ENCODE peak calls at places on chromosomes 12 and 14, in eight cellular contexts. One of them, this sample, is unnamed.

GRCh38 chr14:88895116-88895515 is 70.7 kb downstream of the TTC8 start:
- DNase-seq in cerebellum: no peak
- DNase-seq in amniotic epithelial cell: peak; percentile 83
- DNase-seq in HTR-8/SVneo: no peak
- DNase-seq in mesenteric fat pad: no peak
- DNase-seq in left cardiac atrium: no peak
- DNase-seq in D341Med: no peak
- DNase-seq in dermis blood vessel endothelial cell: no peak
- DNase-seq in this sample: no peak

GRCh38 chr14:45177081-45177480 is 41.4 kb downstream of the FANCM start:
- DNase-seq in cerebellum: no peak
- DNase-seq in amniotic epithelial cell: peak; percentile 97
- DNase-seq in HTR-8/SVneo: peak; percentile 42
- DNase-seq in mesenteric fat pad: no peak
- DNase-seq in left cardiac atrium: no peak
- DNase-seq in D341Med: no peak
- DNase-seq in dermis blood vessel endothelial cell: no peak
- DNase-seq in this sample: peak; percentile 38

GRCh38 chr14:94143711-94144110 is 14.3 kb upstream of the IFI27L2 start:
- DNase-seq in cerebellum: no peak
- DNase-seq in amniotic epithelial cell: no peak
- DNase-seq in HTR-8/SVneo: no peak
- DNase-seq in mesenteric fat pad: no peak
- DNase-seq in left cardiac atrium: no peak
- DNase-seq in D341Med: no peak
- DNase-seq in dermis blood vessel endothelial cell: no peak
- DNase-seq in this sample: no peak

GRCh38 chr14:70698288-70698687 is 56.6 kb downstream of the TTC9 start:
- DNase-seq in cerebellum: no peak
- DNase-seq in amniotic epithelial cell: peak; percentile 15
- DNase-seq in HTR-8/SVneo: no peak
- DNase-seq in mesenteric fat pad: no peak
- DNase-seq in left cardiac atrium: peak; percentile 34
- DNase-seq in D341Med: no peak
- DNase-seq in dermis blood vessel endothelial cell: peak; percentile 6
- DNase-seq in this sample: no peak

GRCh38 chr14:21711360-21711961 is 37.8 kb upstream of the OR4E1 start:
- DNase-seq in cerebellum: peak; percentile 17
- DNase-seq in amniotic epithelial cell: peak; percentile 59
- DNase-seq in HTR-8/SVneo: peak; percentile 25
- DNase-seq in mesenteric fat pad: no peak
- DNase-seq in left cardiac atrium: no peak
- DNase-seq in D341Med: peak; percentile 50
- DNase-seq in dermis blood vessel endothelial cell: peak; percentile 71
- DNase-seq in this sample: peak; percentile 68

GRCh38 chr12:50621435-50622304 is 116.9 kb downstream of the DIP2B start:
- DNase-seq in cerebellum: no peak
- DNase-seq in amniotic epithelial cell: no peak
- DNase-seq in HTR-8/SVneo: no peak
- DNase-seq in mesenteric fat pad: no peak
- DNase-seq in left cardiac atrium: no peak
- DNase-seq in D341Med: no peak
- DNase-seq in dermis blood vessel endothelial cell: no peak
- DNase-seq in this sample: no peak

GRCh38 chr12:49349266-49349665 is 2.6 kb downstream of the DNAJC22 start:
- DNase-seq in cerebellum: no peak
- DNase-seq in amniotic epithelial cell: no peak
- DNase-seq in HTR-8/SVneo: no peak
- DNase-seq in mesenteric fat pad: peak; percentile 76
- DNase-seq in left cardiac atrium: no peak
- DNase-seq in D341Med: no peak
- DNase-seq in dermis blood vessel endothelial cell: no peak
- DNase-seq in this sample: no peak

GRCh38 chr12:119068129-119068856 is 87.0 kb downstream of the SRRM4 start:
- DNase-seq in cerebellum: peak; percentile 31
- DNase-seq in amniotic epithelial cell: no peak
- DNase-seq in HTR-8/SVneo: no peak
- DNase-seq in mesenteric fat pad: no peak
- DNase-seq in left cardiac atrium: peak; percentile 26
- DNase-seq in D341Med: no peak
- DNase-seq in dermis blood vessel endothelial cell: no peak
- DNase-seq in this sample: no peak

GRCh38 chr14:101820283-101820798 is 58.8 kb downstream of the PPP2R5C start:
- DNase-seq in cerebellum: no peak
- DNase-seq in amniotic epithelial cell: no peak
- DNase-seq in HTR-8/SVneo: no peak
- DNase-seq in mesenteric fat pad: no peak
- DNase-seq in left cardiac atrium: no peak
- DNase-seq in D341Med: no peak
- DNase-seq in dermis blood vessel endothelial cell: no peak
- DNase-seq in this sample: no peak

GRCh38 chr12:52614381-52615207 is 3.8 kb downstream of the KRT73 start:
- DNase-seq in cerebellum: no peak
- DNase-seq in amniotic epithelial cell: no peak
- DNase-seq in HTR-8/SVneo: no peak
- DNase-seq in mesenteric fat pad: no peak
- DNase-seq in left cardiac atrium: no peak
- DNase-seq in D341Med: peak; percentile 13
- DNase-seq in dermis blood vessel endothelial cell: no peak
- DNase-seq in this sample: no peak

GRCh38 chr14:101733211-101733610 is 28.3 kb upstream of the PPP2R5C start:
- DNase-seq in cerebellum: no peak
- DNase-seq in amniotic epithelial cell: peak; percentile 63
- DNase-seq in HTR-8/SVneo: no peak
- DNase-seq in mesenteric fat pad: no peak
- DNase-seq in left cardiac atrium: no peak
- DNase-seq in D341Med: no peak
- DNase-seq in dermis blood vessel endothelial cell: peak; percentile 21
- DNase-seq in this sample: peak; percentile 65

GRCh38 chr14:100096656-100097055 is 31.4 kb downstream of the EVL start:
- DNase-seq in cerebellum: no peak
- DNase-seq in amniotic epithelial cell: peak; percentile 90
- DNase-seq in HTR-8/SVneo: no peak
- DNase-seq in mesenteric fat pad: no peak
- DNase-seq in left cardiac atrium: no peak
- DNase-seq in D341Med: no peak
- DNase-seq in dermis blood vessel endothelial cell: no peak
- DNase-seq in this sample: no peak

GRCh38 chr12:121799842-121800693 is 3.7 kb upstream of the SETD1B start:
- DNase-seq in cerebellum: no peak
- DNase-seq in amniotic epithelial cell: peak; percentile 86
- DNase-seq in HTR-8/SVneo: peak; percentile 73
- DNase-seq in mesenteric fat pad: peak; percentile 97
- DNase-seq in left cardiac atrium: peak; percentile 95
- DNase-seq in D341Med: peak; percentile 74
- DNase-seq in dermis blood vessel endothelial cell: peak; percentile 79
- DNase-seq in this sample: peak; percentile 88

GRCh38 chr14:50045837-50046236 is 70.5 kb downstream of the VCPKMT start:
- DNase-seq in cerebellum: no peak
- DNase-seq in amniotic epithelial cell: no peak
- DNase-seq in HTR-8/SVneo: no peak
- DNase-seq in mesenteric fat pad: no peak
- DNase-seq in left cardiac atrium: no peak
- DNase-seq in D341Med: no peak
- DNase-seq in dermis blood vessel endothelial cell: no peak
- DNase-seq in this sample: no peak

GRCh38 chr12:75738486-75738885 is 227.1 kb upstream of the KRR1 start:
- DNase-seq in cerebellum: no peak
- DNase-seq in amniotic epithelial cell: peak; percentile 50
- DNase-seq in HTR-8/SVneo: no peak
- DNase-seq in mesenteric fat pad: no peak
- DNase-seq in left cardiac atrium: no peak
- DNase-seq in D341Med: no peak
- DNase-seq in dermis blood vessel endothelial cell: no peak
- DNase-seq in this sample: no peak

GRCh38 chr12:11631288-11631687 is 18.2 kb upstream of the ETV6 start:
- DNase-seq in cerebellum: no peak
- DNase-seq in amniotic epithelial cell: no peak
- DNase-seq in HTR-8/SVneo: no peak
- DNase-seq in mesenteric fat pad: no peak
- DNase-seq in left cardiac atrium: no peak
- DNase-seq in D341Med: no peak
- DNase-seq in dermis blood vessel endothelial cell: no peak
- DNase-seq in this sample: no peak

GRCh38 chr14:65192686-65193085 is 90.4 kb upstream of the MAX start:
- DNase-seq in cerebellum: no peak
- DNase-seq in amniotic epithelial cell: no peak
- DNase-seq in HTR-8/SVneo: no peak
- DNase-seq in mesenteric fat pad: no peak
- DNase-seq in left cardiac atrium: no peak
- DNase-seq in D341Med: no peak
- DNase-seq in dermis blood vessel endothelial cell: no peak
- DNase-seq in this sample: no peak

GRCh38 chr14:50452979-50453705 is 56.5 kb upstream of the CDKL1 start:
- DNase-seq in cerebellum: no peak
- DNase-seq in amniotic epithelial cell: peak; percentile 90
- DNase-seq in HTR-8/SVneo: no peak
- DNase-seq in mesenteric fat pad: no peak
- DNase-seq in left cardiac atrium: no peak
- DNase-seq in D341Med: no peak
- DNase-seq in dermis blood vessel endothelial cell: peak; percentile 50
- DNase-seq in this sample: peak; percentile 86

GRCh38 chr12:65464930-65465329 is 186.4 kb downstream of the MSRB3 start:
- DNase-seq in cerebellum: no peak
- DNase-seq in amniotic epithelial cell: peak; percentile 84
- DNase-seq in HTR-8/SVneo: peak; percentile 10
- DNase-seq in mesenteric fat pad: no peak
- DNase-seq in left cardiac atrium: no peak
- DNase-seq in D341Med: no peak
- DNase-seq in dermis blood vessel endothelial cell: peak; percentile 15
- DNase-seq in this sample: no peak

GRCh38 chr12:5807538-5808219 is 137.4 kb downstream of the ANO2 start:
- DNase-seq in cerebellum: no peak
- DNase-seq in amniotic epithelial cell: no peak
- DNase-seq in HTR-8/SVneo: no peak
- DNase-seq in mesenteric fat pad: no peak
- DNase-seq in left cardiac atrium: no peak
- DNase-seq in D341Med: no peak
- DNase-seq in dermis blood vessel endothelial cell: no peak
- DNase-seq in this sample: no peak

GRCh38 chr14:79658224-79658623 is 553.1 kb downstream of the DIO2 start:
- DNase-seq in cerebellum: no peak
- DNase-seq in amniotic epithelial cell: no peak
- DNase-seq in HTR-8/SVneo: no peak
- DNase-seq in mesenteric fat pad: no peak
- DNase-seq in left cardiac atrium: no peak
- DNase-seq in D341Med: no peak
- DNase-seq in dermis blood vessel endothelial cell: no peak
- DNase-seq in this sample: no peak

GRCh38 chr14:99454246-99454645 is 26.4 kb downstream of the SETD3 start:
- DNase-seq in cerebellum: no peak
- DNase-seq in amniotic epithelial cell: no peak
- DNase-seq in HTR-8/SVneo: no peak
- DNase-seq in mesenteric fat pad: no peak
- DNase-seq in left cardiac atrium: no peak
- DNase-seq in D341Med: no peak
- DNase-seq in dermis blood vessel endothelial cell: no peak
- DNase-seq in this sample: no peak

GRCh38 chr12:12467701-12468218 is 94.9 kb downstream of the DUSP16 start:
- DNase-seq in cerebellum: peak; percentile 11
- DNase-seq in amniotic epithelial cell: no peak
- DNase-seq in HTR-8/SVneo: no peak
- DNase-seq in mesenteric fat pad: no peak
- DNase-seq in left cardiac atrium: no peak
- DNase-seq in D341Med: no peak
- DNase-seq in dermis blood vessel endothelial cell: peak; percentile 13
- DNase-seq in this sample: no peak

GRCh38 chr12:50520808-50521207 is 16.0 kb downstream of the DIP2B start:
- DNase-seq in cerebellum: peak; percentile 73
- DNase-seq in amniotic epithelial cell: no peak
- DNase-seq in HTR-8/SVneo: no peak
- DNase-seq in mesenteric fat pad: no peak
- DNase-seq in left cardiac atrium: no peak
- DNase-seq in D341Med: peak; percentile 45
- DNase-seq in dermis blood vessel endothelial cell: peak; percentile 26
- DNase-seq in this sample: no peak

GRCh38 chr14:61174395-61175386 is 106.4 kb downstream of the TMEM30B start:
- DNase-seq in cerebellum: no peak
- DNase-seq in amniotic epithelial cell: peak; percentile 86
- DNase-seq in HTR-8/SVneo: peak; percentile 93
- DNase-seq in mesenteric fat pad: no peak
- DNase-seq in left cardiac atrium: no peak
- DNase-seq in D341Med: no peak
- DNase-seq in dermis blood vessel endothelial cell: no peak
- DNase-seq in this sample: no peak

GRCh38 chr12:92041742-92042141 is 103.9 kb downstream of the BTG1 start:
- DNase-seq in cerebellum: no peak
- DNase-seq in amniotic epithelial cell: no peak
- DNase-seq in HTR-8/SVneo: no peak
- DNase-seq in mesenteric fat pad: no peak
- DNase-seq in left cardiac atrium: no peak
- DNase-seq in D341Med: no peak
- DNase-seq in dermis blood vessel endothelial cell: peak; percentile 57
- DNase-seq in this sample: peak; percentile 7

This sample was measured in RKO.